ENCODE peak calls at places on chromosomes 7 and 10, in ten cellular contexts. K is stimulated activated CD8-positive, alpha-beta memory T cell treated with anti-CD3 and anti-CD28 coated beads, Interleukin-15, amount 100 ng/mL, for 48 hours; Q is H4; C is RKO; W is EH; G is neural crest cell; J is activated T-helper 9 cell treated with anti-CD3 and anti-CD28 coated beads, Interleukin-2, amount 50 U/mL, for 16 hours; Y is lung; M is pancreas; D is CD8-positive, alpha-beta T cell. I is an unnamed sample.

GRCh38 chr10:18713077-18713476 is 53.8 kb downstream of the ARL5B start:
- DNase-seq in K (no peak), Q (peak; percentile 89), C (peak; percentile 89), W (peak; percentile 88), G (no peak), J (no peak), Y (no peak), M (no peak), D (no peak), I (no peak)

GRCh38 chr10:112475565-112476233 is 28.7 kb downstream of the VTI1A start:
- DNase-seq in K (no peak), Q (no peak), C (peak; percentile 26), W (peak; percentile 48), G (no peak), J (no peak), Y (no peak), M (no peak), D (no peak), I (no peak)

GRCh38 chr7:99024066-99024465 is 119.8 kb downstream of the SMURF1 start:
- DNase-seq in K (no peak), Q (no peak), C (no peak), W (peak; percentile 73), G (no peak), J (no peak), Y (no peak), M (no peak), D (no peak), I (peak; percentile 30)

GRCh38 chr7:142556745-142557144 is 192.5 kb upstream of the PRSS1 start:
- DNase-seq in K (no peak), Q (peak; percentile 96), C (peak; percentile 100), W (peak; percentile 98), G (no peak), J (peak; percentile 3), Y (peak; percentile 50), M (peak; percentile 68), D (no peak), I (peak; percentile 42)

GRCh38 chr10:104139221-104139620 is 17.2 kb downstream of the SFR1 start:
- DNase-seq in K (no peak), Q (no peak), C (peak; percentile 56), W (peak; percentile 15), G (no peak), J (no peak), Y (no peak), M (no peak), D (no peak), I (no peak)

GRCh38 chr10:92574545-92575377 is 868 bp upstream of the IDE start:
- DNase-seq in K (no peak), Q (no peak), C (peak; percentile 70), W (no peak), G (no peak), J (no peak), Y (no peak), M (no peak), D (no peak), I (no peak)

GRCh38 chr10:34762603-34763299 is 52.3 kb downstream of the PARD3 start:
- DNase-seq in K (no peak), Q (no peak), C (peak; percentile 24), W (no peak), G (no peak), J (no peak), Y (no peak), M (no peak), D (no peak), I (no peak)

GRCh38 chr10:132521041-132521465 is 16.5 kb upstream of the INPP5A start:
- DNase-seq in K (no peak), Q (no peak), C (no peak), W (no peak), G (no peak), J (no peak), Y (no peak), M (no peak), D (no peak), I (no peak)

GRCh38 chr7:4808565-4808964 is 33.1 kb downstream of the AP5Z1 start:
- DNase-seq in K (no peak), Q (no peak), C (no peak), W (no peak), G (no peak), J (no peak), Y (no peak), M (no peak), D (no peak), I (no peak)

GRCh38 chr10:102065561-102066420 is 642 bp downstream of the HPS6 start:
- DNase-seq in K (no peak), Q (no peak), C (peak; percentile 48), W (peak; percentile 39), G (peak; percentile 35), J (no peak), Y (no peak), M (no peak), D (no peak), I (peak; percentile 9)

GRCh38 chr7:29044529-29044928 is 86.4 kb upstream of the TRIL start:
- DNase-seq in K (no peak), Q (no peak), C (no peak), W (peak; percentile 10), G (no peak), J (no peak), Y (no peak), M (no peak), D (no peak), I (no peak)

GRCh38 chr10:70615784-70616511 is 13.4 kb upstream of the PRF1 start:
- DNase-seq in K (no peak), Q (peak; percentile 49), C (no peak), W (peak; percentile 3), G (no peak), J (no peak), Y (no peak), M (no peak), D (no peak), I (no peak)

GRCh38 chr7:156968183-156968582 is 18.7 kb downstream of the NOM1 start:
- DNase-seq in K (no peak), Q (no peak), C (no peak), W (no peak), G (no peak), J (no peak), Y (no peak), M (no peak), D (no peak), I (no peak)

GRCh38 chr10:129375171-129375570 is 91.9 kb upstream of the MGMT start:
- DNase-seq in K (no peak), Q (no peak), C (no peak), W (no peak), G (no peak), J (no peak), Y (no peak), M (no peak), D (no peak), I (no peak)

GRCh38 chr10:91311601-91312000 is 91.1 kb downstream of the PCGF5 start:
- DNase-seq in K (no peak), Q (no peak), C (no peak), W (no peak), G (no peak), J (no peak), Y (no peak), M (no peak), D (no peak), I (no peak)

GRCh38 chr7:78769551-78770101 is 683.8 kb downstream of the MAGI2 start:
- DNase-seq in K (no peak), Q (no peak), C (no peak), W (peak; percentile 26), G (no peak), J (no peak), Y (no peak), M (no peak), D (no peak), I (no peak)

GRCh38 chr10:15369642-15370211 is 1.4 kb downstream of the FAM171A1 start:
- DNase-seq in K (no peak), Q (no peak), C (peak; percentile 45), W (peak; percentile 27), G (peak; percentile 14), J (no peak), Y (no peak), M (no peak), D (no peak), I (no peak)

GRCh38 chr7:130147710-130148325 is 57.4 kb downstream of the TMEM209 start:
- DNase-seq in K (no peak), Q (no peak), C (no peak), W (no peak), G (no peak), J (no peak), Y (no peak), M (no peak), D (no peak), I (no peak)

GRCh38 chr7:15839415-15840100 is 153.1 kb upstream of the MEOX2 start:
- DNase-seq in K (no peak), Q (no peak), C (no peak), W (peak; percentile 43), G (peak; percentile 3), J (no peak), Y (peak; percentile 33), M (peak; percentile 2), D (no peak), I (no peak)

GRCh38 chr7:74043523-74043951 is 15.6 kb downstream of the ELN start:
- DNase-seq in K (no peak), Q (peak; percentile 83), C (no peak), W (peak; percentile 47), G (no peak), J (no peak), Y (no peak), M (peak; percentile 58), D (no peak), I (no peak)

GRCh38 chr10:110724116-110724701 is 80.1 kb downstream of the RBM20 start:
- DNase-seq in K (no peak), Q (no peak), C (no peak), W (no peak), G (no peak), J (no peak), Y (no peak), M (no peak), D (no peak), I (no peak)

GRCh38 chr10:124741922-124742417 is 2.2 kb downstream of the FAM53B start:
- DNase-seq in K (no peak), Q (no peak), C (no peak), W (no peak), G (no peak), J (no peak), Y (peak; percentile 29), M (no peak), D (no peak), I (no peak)

GRCh38 chr10:103510791-103511757 is 17.6 kb downstream of the NEURL1 start:
- DNase-seq in K (no peak), Q (no peak), C (no peak), W (no peak), G (no peak), J (no peak), Y (no peak), M (no peak), D (no peak), I (no peak)

GRCh38 chr7:87152897-87153641 is 816 bp downstream of the DMTF1 start:
- DNase-seq in K (peak; percentile 20), Q (no peak), C (peak; percentile 68), W (peak; percentile 41), G (peak; percentile 14), J (peak; percentile 4), Y (peak; percentile 29), M (no peak), D (peak; percentile 38), I (peak; percentile 24)

GRCh38 chr7:133554330-133554729 is 301.5 kb downstream of the EXOC4 start:
- DNase-seq in K (no peak), Q (no peak), C (no peak), W (no peak), G (no peak), J (no peak), Y (no peak), M (no peak), D (no peak), I (no peak)

GRCh38 chr7:38775503-38775902 is 133.5 kb downstream of the VPS41 start:
- DNase-seq in K (no peak), Q (no peak), C (no peak), W (no peak), G (no peak), J (no peak), Y (no peak), M (no peak), D (no peak), I (no peak)

GRCh38 chr10:75401569-75402485 is at the start of gene ZNF503:
- DNase-seq in K (no peak), Q (peak; percentile 94), C (peak; percentile 98), W (peak; percentile 98), G (peak; percentile 87), J (no peak), Y (peak; percentile 96), M (peak; percentile 99), D (no peak), I (peak; percentile 99)

GRCh38 chr10:71799785-71800453 is 26.6 kb upstream of the VSIR start:
- DNase-seq in K (no peak), Q (no peak), C (no peak), W (no peak), G (no peak), J (no peak), Y (no peak), M (no peak), D (no peak), I (no peak)